ENCODE peak calls at places on chromosomes 6 and 20, in six cellular contexts. O is aorta; R is GM12865; J is GM03348; N is activated T-helper 2 cell treated with anti-CD3 and anti-CD28 coated beads, Interferon-gamma antibody, Interleukin-2, Interleukin-4, amounts not matched to agents 10 μg/mL and 5 μg/mL and 100 μg/mL, durations not matched to agents 14 hours and 24 hours and 36 hours; X is LoVo. C is an unnamed sample.

GRCh38 chr20:58640446-58640845 is 10.6 kb upstream of the STX16 start:
- DNase-seq in N (no peak), J (no peak), X (no peak), R (no peak), O (no peak), C (no peak)

GRCh38 chr6:91434135-91434534 is 847.3 kb upstream of the MAP3K7 start:
- DNase-seq in X (no peak), N (no peak), J (no peak), R (no peak), O (no peak), C (no peak)

GRCh38 chr6:89122625-89123024 is 4.8 kb upstream of the SRSF12 start:
- DNase-seq in J (peak), X (peak), N (no peak), R (peak), O (no peak), C (peak)

GRCh38 chr6:123629234-123629941 is 7.4 kb downstream of the TRDN start:
- DNase-seq in R (no peak), N (no peak), J (no peak), O (no peak), X (no peak), C (no peak)

GRCh38 chr6:43368517-43369160 is 808 bp downstream of the ZNF318 start:
- DNase-seq in R (no peak), N (no peak), X (peak), J (peak), O (peak), C (no peak)

GRCh38 chr6:73519943-73520687 is 717 bp downstream of the EEF1A1 start:
- DNase-seq in N (peak), O (peak), X (peak), J (peak), R (peak), C (peak)

GRCh38 chr6:43770417-43771209 is 602 bp downstream of the VEGFA start:
- DNase-seq in X (peak), N (peak), R (peak), J (peak), O (peak), C (peak)

GRCh38 chr20:58839474-58839874 is 11.2 kb downstream of the GNAS-AS1 start:
- DNase-seq in O (peak), X (no peak), N (no peak), R (peak), J (peak), C (peak)

GRCh38 chr6:14876778-14877613 is 368.9 kb upstream of the JARID2 start:
- DNase-seq in O (no peak), R (peak), X (no peak), J (peak), N (peak), C (peak)

GRCh38 chr20:25461766-25462165 is 54.3 kb downstream of the GINS1 start:
- DNase-seq in N (no peak), X (no peak), O (peak), R (peak), J (no peak), C (no peak)

GRCh38 chr20:44495257-44495656 is 19.6 kb downstream of the TTPAL start:
- DNase-seq in R (no peak), J (no peak), N (no peak), O (no peak), X (no peak), C (peak)

GRCh38 chr6:156167289-156168076 is 609.7 kb upstream of the ARID1B start:
- DNase-seq in J (no peak), X (no peak), N (no peak), R (no peak), O (no peak), C (no peak)

GRCh38 chr6:3489032-3489757 is 32.3 kb upstream of the SLC22A23 start:
- DNase-seq in X (no peak), O (no peak), R (no peak), N (no peak), J (peak), C (peak)

GRCh38 chr6:41502607-41503434 is 43.4 kb upstream of the FOXP4 start:
- DNase-seq in N (no peak), R (no peak), J (no peak), X (no peak), O (no peak), C (no peak)

GRCh38 chr6:130167655-130168054 is 55.1 kb downstream of the SAMD3 start:
- DNase-seq in J (peak), O (no peak), N (no peak), X (no peak), R (no peak), C (no peak)

GRCh38 chr20:13546497-13547131 is 92.1 kb downstream of the TASP1 start:
- DNase-seq in J (peak), N (peak), R (peak), O (peak), X (peak), C (peak)

GRCh38 chr20:57658447-57659130 is 38.4 kb upstream of the ZBP1 start:
- DNase-seq in N (no peak), O (peak), X (no peak), J (no peak), R (no peak), C (no peak)

GRCh38 chr20:63357921-63358905 is 2.9 kb downstream of the CHRNA4 start:
- DNase-seq in O (no peak), R (no peak), J (no peak), X (no peak), N (no peak), C (no peak)

GRCh38 chr6:88712243-88712936 is 251.0 kb downstream of the RNGTT start:
- DNase-seq in N (no peak), O (no peak), X (no peak), R (no peak), J (no peak), C (no peak)

GRCh38 chr6:170037541-170038250 is 253.2 kb downstream of the DLL1 start:
- DNase-seq in N (no peak), X (no peak), O (peak), J (no peak), R (no peak), C (no peak)

GRCh38 chr6:32081676-32082075 is 27.5 kb downstream of the TNXB start:
- DNase-seq in J (no peak), N (no peak), X (no peak), O (peak), R (no peak), C (no peak)

GRCh38 chr6:97198181-97198580 is 84.8 kb downstream of the MMS22L start:
- DNase-seq in O (no peak), R (no peak), J (no peak), X (no peak), N (no peak), C (no peak)

GRCh38 chr6:19301980-19302379 is 535.2 kb upstream of the ID4 start:
- DNase-seq in R (no peak), O (no peak), N (no peak), X (no peak), J (peak), C (peak)

GRCh38 chr6:111784423-111784822 is 88.8 kb downstream of the FYN start:
- DNase-seq in X (no peak), O (no peak), N (no peak), J (no peak), R (no peak), C (peak)

GRCh38 chr6:134729590-134729989 is 220.3 kb downstream of the ALDH8A1 start:
- DNase-seq in X (no peak), O (no peak), N (no peak), J (peak), R (no peak), C (no peak)

GRCh38 chr6:137497722-137498463 is 3.7 kb upstream of the OLIG3 start:
- DNase-seq in R (no peak), X (no peak), J (no peak), O (peak), N (no peak), C (no peak)

C was measured in A172.